ENCODE peak calls at places on chromosomes 6 and 20, in five cellular contexts. One of them, this sample, is unnamed.
A peak's percentile ranks its signal among the peaks of the same experiment; 100 is the strongest.

GRCh38 chr6:98644063-98644462 is 190.3 kb upstream of the POU3F2 start:
- DNase-seq in HCT116: no peak
- DNase-seq in PC-3: no peak
- DNase-seq in hepatocyte: no peak
- DNase-seq in SK-N-SH: no peak
- DNase-seq in this sample: no peak

GRCh38 chr6:126919947-126920346 is 198.5 kb upstream of the RSPO3 start:
- DNase-seq in SK-N-SH: no peak
- DNase-seq in hepatocyte: peak; percentile 71
- DNase-seq in PC-3: peak; percentile 47
- DNase-seq in HCT116: no peak
- DNase-seq in this sample: no peak

GRCh38 chr6:45681860-45682488 is 304.2 kb upstream of the SUPT3H start:
- DNase-seq in HCT116: no peak
- DNase-seq in SK-N-SH: no peak
- DNase-seq in hepatocyte: no peak
- DNase-seq in PC-3: peak; percentile 34
- DNase-seq in this sample: peak; percentile 94

GRCh38 chr6:114421219-114421618 is 78.4 kb upstream of the HS3ST5 start:
- DNase-seq in HCT116: no peak
- DNase-seq in hepatocyte: no peak
- DNase-seq in SK-N-SH: no peak
- DNase-seq in PC-3: no peak
- DNase-seq in this sample: no peak

GRCh38 chr20:36202891-36203338 is 33.4 kb upstream of the AAR2 start:
- DNase-seq in hepatocyte: peak; percentile 71
- DNase-seq in HCT116: peak; percentile 10
- DNase-seq in PC-3: peak; percentile 67
- DNase-seq in SK-N-SH: peak; percentile 89
- DNase-seq in this sample: peak; percentile 66

GRCh38 chr20:20021835-20022234 is 4.7 kb downstream of the NAA20 start:
- DNase-seq in PC-3: no peak
- DNase-seq in hepatocyte: no peak
- DNase-seq in HCT116: no peak
- DNase-seq in SK-N-SH: no peak
- DNase-seq in this sample: no peak

GRCh38 chr20:45867811-45868176 is 10.4 kb downstream of the ZSWIM3 start:
- DNase-seq in PC-3: peak; percentile 91
- DNase-seq in SK-N-SH: no peak
- DNase-seq in hepatocyte: no peak
- DNase-seq in HCT116: no peak
- DNase-seq in this sample: no peak

GRCh38 chr6:142331601-142332000 is 29.8 kb downstream of the ADGRG6 start:
- DNase-seq in hepatocyte: no peak
- DNase-seq in HCT116: no peak
- DNase-seq in PC-3: no peak
- DNase-seq in SK-N-SH: no peak
- DNase-seq in this sample: no peak

GRCh38 chr6:153129873-153130514 is 1.1 kb downstream of the RGS17 start:
- DNase-seq in hepatocyte: peak; percentile 15
- DNase-seq in HCT116: no peak
- DNase-seq in SK-N-SH: peak; percentile 73
- DNase-seq in PC-3: no peak
- DNase-seq in this sample: no peak

GRCh38 chr20:47016068-47016664 is 121.5 kb downstream of the EYA2 start:
- DNase-seq in PC-3: no peak
- DNase-seq in HCT116: no peak
- DNase-seq in SK-N-SH: no peak
- DNase-seq in hepatocyte: no peak
- DNase-seq in this sample: no peak

GRCh38 chr6:50816115-50816675 is 2.5 kb upstream of the TFAP2B start:
- DNase-seq in SK-N-SH: peak; percentile 63
- DNase-seq in PC-3: peak; percentile 91
- DNase-seq in HCT116: peak; percentile 34
- DNase-seq in hepatocyte: peak; percentile 88
- DNase-seq in this sample: peak; percentile 68

GRCh38 chr20:47099093-47099492 is 204.4 kb downstream of the EYA2 start:
- DNase-seq in SK-N-SH: no peak
- DNase-seq in HCT116: no peak
- DNase-seq in hepatocyte: no peak
- DNase-seq in PC-3: no peak
- DNase-seq in this sample: no peak

GRCh38 chr20:40524071-40524470 is 165.0 kb downstream of the MAFB start:
- DNase-seq in PC-3: no peak
- DNase-seq in hepatocyte: no peak
- DNase-seq in SK-N-SH: no peak
- DNase-seq in HCT116: no peak
- DNase-seq in this sample: no peak

GRCh38 chr6:35258858-35259193 is 709 bp upstream of the ZNF76 start:
- DNase-seq in SK-N-SH: peak; percentile 73
- DNase-seq in PC-3: no peak
- DNase-seq in HCT116: peak; percentile 32
- DNase-seq in hepatocyte: peak; percentile 69
- DNase-seq in this sample: no peak

GRCh38 chr6:135170238-135170637 is 10.9 kb upstream of the MYB start:
- DNase-seq in HCT116: no peak
- DNase-seq in hepatocyte: no peak
- DNase-seq in SK-N-SH: no peak
- DNase-seq in PC-3: no peak
- DNase-seq in this sample: no peak

GRCh38 chr6:12543953-12544352 is 172.6 kb upstream of the PHACTR1 start:
- DNase-seq in hepatocyte: no peak
- DNase-seq in HCT116: no peak
- DNase-seq in SK-N-SH: no peak
- DNase-seq in PC-3: no peak
- DNase-seq in this sample: no peak

GRCh38 chr6:141992109-141992508 is 140.6 kb upstream of the GJE1 start:
- DNase-seq in SK-N-SH: no peak
- DNase-seq in hepatocyte: no peak
- DNase-seq in HCT116: no peak
- DNase-seq in PC-3: no peak
- DNase-seq in this sample: no peak

GRCh38 chr6:47103931-47104330 is 61.8 kb upstream of the ADGRF1 start:
- DNase-seq in SK-N-SH: no peak
- DNase-seq in hepatocyte: peak; percentile 35
- DNase-seq in PC-3: peak; percentile 42
- DNase-seq in HCT116: no peak
- DNase-seq in this sample: peak; percentile 18

GRCh38 chr6:118748311-118749062 is 97.1 kb upstream of the CEP85L start:
- DNase-seq in PC-3: peak; percentile 30
- DNase-seq in HCT116: no peak
- DNase-seq in SK-N-SH: peak; percentile 50
- DNase-seq in hepatocyte: no peak
- DNase-seq in this sample: no peak

GRCh38 chr6:33108307-33108706 is 32.5 kb downstream of the HLA-DPB1 start:
- DNase-seq in hepatocyte: no peak
- DNase-seq in SK-N-SH: no peak
- DNase-seq in HCT116: no peak
- DNase-seq in PC-3: no peak
- DNase-seq in this sample: no peak

GRCh38 chr6:163679753-163680152 is 265.2 kb downstream of the QKI start:
- DNase-seq in HCT116: no peak
- DNase-seq in PC-3: no peak
- DNase-seq in hepatocyte: peak; percentile 30
- DNase-seq in SK-N-SH: no peak
- DNase-seq in this sample: no peak

GRCh38 chr6:29974901-29975560 is 32.7 kb downstream of the HLA-A start:
- DNase-seq in SK-N-SH: no peak
- DNase-seq in hepatocyte: no peak
- DNase-seq in PC-3: no peak
- DNase-seq in HCT116: no peak
- DNase-seq in this sample: no peak

GRCh38 chr6:7050911-7051779 is 56.6 kb upstream of the RREB1 start:
- DNase-seq in PC-3: peak; percentile 96
- DNase-seq in HCT116: no peak
- DNase-seq in hepatocyte: peak; percentile 82
- DNase-seq in SK-N-SH: no peak
- DNase-seq in this sample: no peak

GRCh38 chr6:89204096-89204495 is 13.1 kb downstream of the GABRR1 start:
- DNase-seq in hepatocyte: no peak
- DNase-seq in HCT116: no peak
- DNase-seq in PC-3: no peak
- DNase-seq in SK-N-SH: no peak
- DNase-seq in this sample: no peak

GRCh38 chr6:156425374-156425773 is 351.8 kb upstream of the ARID1B start:
- DNase-seq in PC-3: no peak
- DNase-seq in SK-N-SH: no peak
- DNase-seq in HCT116: no peak
- DNase-seq in hepatocyte: no peak
- DNase-seq in this sample: no peak

GRCh38 chr6:35017461-35018183 is 123.5 kb downstream of the TCP11 start:
- DNase-seq in hepatocyte: no peak
- DNase-seq in SK-N-SH: no peak
- DNase-seq in HCT116: no peak
- DNase-seq in PC-3: no peak
- DNase-seq in this sample: no peak

GRCh38 chr20:48625136-48625900 is 202.5 kb downstream of the PREX1 start:
- DNase-seq in PC-3: no peak
- DNase-seq in SK-N-SH: no peak
- DNase-seq in HCT116: no peak
- DNase-seq in hepatocyte: no peak
- DNase-seq in this sample: no peak

GRCh38 chr6:5122504-5123112 is 37.5 kb downstream of the PPP1R3G start:
- DNase-seq in PC-3: no peak
- DNase-seq in HCT116: no peak
- DNase-seq in hepatocyte: no peak
- DNase-seq in SK-N-SH: no peak
- DNase-seq in this sample: no peak

GRCh38 chr6:44676246-44676790 is 288.8 kb downstream of the CDC5L start:
- DNase-seq in HCT116: no peak
- DNase-seq in hepatocyte: no peak
- DNase-seq in PC-3: no peak
- DNase-seq in SK-N-SH: peak; percentile 38
- DNase-seq in this sample: no peak
- H3K4me1 ChIP-seq in HCT116: peaks cover 28% of the 10 kb centered on the region
- H3K4me1 ChIP-seq in hepatocyte: no peaks in the 10 kb centered on the region
- H3K4me1 ChIP-seq in PC-3: peaks cover 49% of the 10 kb centered on the region
- H3K4me1 ChIP-seq in SK-N-SH: no peaks in the 10 kb centered on the region
- H3K4me1 ChIP-seq in this sample: no peaks in the 10 kb centered on the region

GRCh38 chr6:16799279-16800193 is 38.3 kb upstream of the ATXN1 start:
- DNase-seq in hepatocyte: no peak
- DNase-seq in SK-N-SH: peak; percentile 37
- DNase-seq in PC-3: peak; percentile 90
- DNase-seq in HCT116: no peak
- DNase-seq in this sample: no peak

GRCh38 chr6:16804007-16804303 is 42.7 kb upstream of the ATXN1 start:
- DNase-seq in hepatocyte: no peak
- DNase-seq in SK-N-SH: no peak
- DNase-seq in HCT116: no peak
- DNase-seq in PC-3: no peak
- DNase-seq in this sample: no peak

GRCh38 chr6:16803294-16804006 is 42.2 kb upstream of the ATXN1 start:
- DNase-seq in hepatocyte: peak; percentile 81
- DNase-seq in HCT116: no peak
- DNase-seq in PC-3: no peak
- DNase-seq in SK-N-SH: no peak
- DNase-seq in this sample: no peak

GRCh38 chr6:16800942-16801341 is 39.7 kb upstream of the ATXN1 start:
- DNase-seq in hepatocyte: no peak
- DNase-seq in PC-3: peak; percentile 62
- DNase-seq in HCT116: no peak
- DNase-seq in SK-N-SH: no peak
- DNase-seq in this sample: no peak

GRCh38 chr6:16802071-16802470 is 40.8 kb upstream of the ATXN1 start:
- DNase-seq in HCT116: no peak
- DNase-seq in SK-N-SH: no peak
- DNase-seq in PC-3: no peak
- DNase-seq in hepatocyte: no peak
- DNase-seq in this sample: no peak
- TF ChIP-seq EZH2phosphoT487 in HCT116: no peak
- TF ChIP-seq EZH2phosphoT487 in SK-N-SH: no peak
- TF ChIP-seq EZH2phosphoT487 in PC-3: no peak
- TF ChIP-seq EZH2phosphoT487 in hepatocyte: no peak
- TF ChIP-seq EZH2phosphoT487 in this sample: no peak

GRCh38 chr6:36978687-36979086 is 7.3 kb downstream of the MTCH1 start:
- DNase-seq in SK-N-SH: no peak
- DNase-seq in PC-3: no peak
- DNase-seq in hepatocyte: no peak
- DNase-seq in HCT116: no peak
- DNase-seq in this sample: no peak
- H3K4me1 ChIP-seq in SK-N-SH: peaks cover 7% of the 10 kb centered on the region
- H3K4me1 ChIP-seq in PC-3: peaks cover 6% of the 10 kb centered on the region
- H3K4me1 ChIP-seq in hepatocyte: peaks cover 3% of the 10 kb centered on the region
- H3K4me1 ChIP-seq in HCT116: peaks cover 7% of the 10 kb centered on the region
- H3K4me1 ChIP-seq in this sample: peaks cover 8% of the 10 kb centered on the region

GRCh38 chr20:54267510-54268003 is 59.7 kb downstream of the PFDN4 start:
- DNase-seq in SK-N-SH: no peak
- DNase-seq in HCT116: peak; percentile 87
- DNase-seq in hepatocyte: peak; percentile 54
- DNase-seq in PC-3: peak; percentile 91
- DNase-seq in this sample: no peak
- TF ChIP-seq EZH2phosphoT487 in SK-N-SH: no peak
- TF ChIP-seq EZH2phosphoT487 in HCT116: no peak
- TF ChIP-seq EZH2phosphoT487 in hepatocyte: no peak
- TF ChIP-seq EZH2phosphoT487 in PC-3: no peak
- TF ChIP-seq EZH2phosphoT487 in this sample: no peak

DNA sequence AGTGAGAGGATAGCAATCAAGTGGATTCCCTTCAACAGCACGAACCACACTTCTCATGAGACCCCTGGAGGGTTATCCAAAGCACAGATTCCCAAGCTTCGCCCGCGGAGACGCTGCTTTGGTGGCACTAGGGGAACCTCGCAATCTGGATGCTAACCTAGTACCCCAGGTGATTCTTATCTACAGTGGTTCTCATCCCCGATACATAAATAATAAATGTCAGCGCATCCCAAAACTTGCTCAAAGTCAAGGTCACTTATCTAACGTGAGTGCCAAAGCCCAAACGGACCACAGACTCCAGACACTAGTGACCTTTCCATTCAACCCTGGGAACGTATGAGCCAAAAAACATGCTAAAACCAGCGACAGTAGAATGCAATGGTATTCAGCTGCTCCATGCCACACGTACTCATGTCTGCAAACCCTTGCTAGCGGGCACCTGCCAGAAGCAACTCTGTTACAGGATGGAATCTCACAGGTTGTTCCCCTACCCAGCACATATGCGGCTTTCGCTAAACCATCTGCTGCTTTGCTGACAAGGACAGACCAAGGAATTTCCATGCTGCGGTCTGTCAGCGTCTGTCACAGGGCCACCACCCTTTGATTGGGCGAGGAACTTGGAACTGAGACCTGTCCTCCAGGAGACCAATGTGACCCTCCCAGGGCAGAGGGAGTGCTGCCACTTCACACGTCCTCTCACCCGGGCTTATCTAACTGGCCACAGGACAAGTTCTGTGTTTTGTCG is 16.8 kb downstream of the MYLK4 start:
- DNase-seq in PC-3: no peak
- DNase-seq in hepatocyte: no peak
- DNase-seq in HCT116: no peak
- DNase-seq in SK-N-SH: no peak
- DNase-seq in this sample: no peak
- H3K4me1 ChIP-seq in PC-3: peaks cover 17% of the 10 kb centered on the region
- H3K4me1 ChIP-seq in hepatocyte: no peaks in the 10 kb centered on the region
- H3K4me1 ChIP-seq in HCT116: peaks cover 11% of the 10 kb centered on the region
- H3K4me1 ChIP-seq in SK-N-SH: no peaks in the 10 kb centered on the region
- H3K4me1 ChIP-seq in this sample: peaks cover 51% of the 10 kb centered on the region

GRCh38 chr20:15475483-15475882 is 1097.8 kb downstream of the KIF16B start:
- DNase-seq in HCT116: no peak
- DNase-seq in hepatocyte: no peak
- DNase-seq in SK-N-SH: peak; percentile 23
- DNase-seq in PC-3: peak; percentile 24
- DNase-seq in this sample: no peak
- TF ChIP-seq EZH2phosphoT487 in HCT116: no peak
- TF ChIP-seq EZH2phosphoT487 in hepatocyte: no peak
- TF ChIP-seq EZH2phosphoT487 in SK-N-SH: no peak
- TF ChIP-seq EZH2phosphoT487 in PC-3: no peak
- TF ChIP-seq EZH2phosphoT487 in this sample: no peak